ENCODE peak calls at places on chromosomes 12 and 14, in five cellular contexts. One of them, this sample, is unnamed.

GRCh38 chr12:31906581-31907286 is 52.5 kb upstream of the RESF1 start:
- DNase-seq in mucosa of descending colon: no peak
- DNase-seq in hypothalamus: no peak
- DNase-seq in Daoy: no peak
- DNase-seq in activated CD4-positive, alpha-beta T cell treated with anti-CD3 and anti-CD28 coated beads for 24 hours: no peak
- DNase-seq in this sample: peak

GRCh38 chr14:100841445-100842403 is 15.8 kb downstream of the MEG3 start:
- DNase-seq in mucosa of descending colon: no peak
- DNase-seq in hypothalamus: no peak
- DNase-seq in Daoy: no peak
- DNase-seq in activated CD4-positive, alpha-beta T cell treated with anti-CD3 and anti-CD28 coated beads for 24 hours: no peak
- DNase-seq in this sample: no peak

GRCh38 chr12:52204931-52205505 is 13.2 kb upstream of the KRT80 start:
- DNase-seq in mucosa of descending colon: peak
- DNase-seq in hypothalamus: no peak
- DNase-seq in Daoy: no peak
- DNase-seq in activated CD4-positive, alpha-beta T cell treated with anti-CD3 and anti-CD28 coated beads for 24 hours: no peak
- DNase-seq in this sample: no peak

GRCh38 chr12:59131462-59131861 is 211.2 kb upstream of the LRIG3 start:
- DNase-seq in mucosa of descending colon: no peak
- DNase-seq in hypothalamus: no peak
- DNase-seq in Daoy: no peak
- DNase-seq in activated CD4-positive, alpha-beta T cell treated with anti-CD3 and anti-CD28 coated beads for 24 hours: no peak
- DNase-seq in this sample: no peak

GRCh38 chr14:58270628-58271027 is 26.0 kb downstream of the PSMA3 start:
- DNase-seq in mucosa of descending colon: no peak
- DNase-seq in hypothalamus: no peak
- DNase-seq in Daoy: no peak
- DNase-seq in activated CD4-positive, alpha-beta T cell treated with anti-CD3 and anti-CD28 coated beads for 24 hours: no peak
- DNase-seq in this sample: no peak

GRCh38 chr14:49892301-49892635 is 614 bp upstream of the ARF6 start:
- DNase-seq in mucosa of descending colon: no peak
- DNase-seq in hypothalamus: peak
- DNase-seq in Daoy: peak
- DNase-seq in activated CD4-positive, alpha-beta T cell treated with anti-CD3 and anti-CD28 coated beads for 24 hours: peak
- DNase-seq in this sample: peak

GRCh38 chr14:92914087-92914656 is 8.8 kb upstream of the CHGA start:
- DNase-seq in mucosa of descending colon: no peak
- DNase-seq in hypothalamus: no peak
- DNase-seq in Daoy: peak
- DNase-seq in activated CD4-positive, alpha-beta T cell treated with anti-CD3 and anti-CD28 coated beads for 24 hours: peak
- DNase-seq in this sample: peak

GRCh38 chr12:71041481-71041880 is 116.3 kb downstream of the TSPAN8 start:
- DNase-seq in mucosa of descending colon: no peak
- DNase-seq in hypothalamus: no peak
- DNase-seq in Daoy: no peak
- DNase-seq in activated CD4-positive, alpha-beta T cell treated with anti-CD3 and anti-CD28 coated beads for 24 hours: no peak
- DNase-seq in this sample: no peak

GRCh38 chr12:49810159-49810459 is 18.1 kb downstream of the NCKAP5L start:
- DNase-seq in mucosa of descending colon: no peak
- DNase-seq in hypothalamus: peak
- DNase-seq in Daoy: no peak
- DNase-seq in activated CD4-positive, alpha-beta T cell treated with anti-CD3 and anti-CD28 coated beads for 24 hours: no peak
- DNase-seq in this sample: no peak

GRCh38 chr12:3135522-3136461 is 58.6 kb downstream of the TSPAN9 start:
- DNase-seq in mucosa of descending colon: no peak
- DNase-seq in hypothalamus: no peak
- DNase-seq in Daoy: peak
- DNase-seq in activated CD4-positive, alpha-beta T cell treated with anti-CD3 and anti-CD28 coated beads for 24 hours: no peak
- DNase-seq in this sample: peak

GRCh38 chr12:116455540-116456306 is 103.5 kb upstream of the MAP1LC3B2 start:
- DNase-seq in mucosa of descending colon: peak
- DNase-seq in hypothalamus: peak
- DNase-seq in Daoy: peak
- DNase-seq in activated CD4-positive, alpha-beta T cell treated with anti-CD3 and anti-CD28 coated beads for 24 hours: no peak
- DNase-seq in this sample: no peak

GRCh38 chr12:115011703-115012102 is 327.7 kb upstream of the TBX3 start:
- DNase-seq in mucosa of descending colon: no peak
- DNase-seq in hypothalamus: no peak
- DNase-seq in Daoy: no peak
- DNase-seq in activated CD4-positive, alpha-beta T cell treated with anti-CD3 and anti-CD28 coated beads for 24 hours: no peak
- DNase-seq in this sample: no peak

GRCh38 chr14:69101331-69101826 is 51.5 kb downstream of the DCAF5 start:
- DNase-seq in mucosa of descending colon: no peak
- DNase-seq in hypothalamus: no peak
- DNase-seq in Daoy: peak
- DNase-seq in activated CD4-positive, alpha-beta T cell treated with anti-CD3 and anti-CD28 coated beads for 24 hours: no peak
- DNase-seq in this sample: peak

GRCh38 chr14:56821177-56821576 is 10.9 kb upstream of the OTX2 start:
- DNase-seq in mucosa of descending colon: no peak
- DNase-seq in hypothalamus: no peak
- DNase-seq in Daoy: no peak
- DNase-seq in activated CD4-positive, alpha-beta T cell treated with anti-CD3 and anti-CD28 coated beads for 24 hours: no peak
- DNase-seq in this sample: no peak

GRCh38 chr12:53225635-53226424 is 6.2 kb downstream of the RARG start:
- DNase-seq in mucosa of descending colon: no peak
- DNase-seq in hypothalamus: no peak
- DNase-seq in Daoy: no peak
- DNase-seq in activated CD4-positive, alpha-beta T cell treated with anti-CD3 and anti-CD28 coated beads for 24 hours: no peak
- DNase-seq in this sample: no peak

GRCh38 chr14:69337984-69338383 is 60.1 kb downstream of the ERH start:
- DNase-seq in mucosa of descending colon: no peak
- DNase-seq in hypothalamus: no peak
- DNase-seq in Daoy: no peak
- DNase-seq in activated CD4-positive, alpha-beta T cell treated with anti-CD3 and anti-CD28 coated beads for 24 hours: no peak
- DNase-seq in this sample: no peak

GRCh38 chr14:104819361-104819771 is 18.5 kb downstream of the ZBTB42 start:
- DNase-seq in mucosa of descending colon: no peak
- DNase-seq in hypothalamus: no peak
- DNase-seq in Daoy: no peak
- DNase-seq in activated CD4-positive, alpha-beta T cell treated with anti-CD3 and anti-CD28 coated beads for 24 hours: no peak
- DNase-seq in this sample: no peak

GRCh38 chr14:71163050-71163841 is 256.0 kb downstream of the PCNX1 start:
- DNase-seq in mucosa of descending colon: no peak
- DNase-seq in hypothalamus: no peak
- DNase-seq in Daoy: no peak
- DNase-seq in activated CD4-positive, alpha-beta T cell treated with anti-CD3 and anti-CD28 coated beads for 24 hours: no peak
- DNase-seq in this sample: no peak

GRCh38 chr14:36647827-36648753 is 13.6 kb upstream of the PAX9 start:
- DNase-seq in mucosa of descending colon: peak
- DNase-seq in hypothalamus: no peak
- DNase-seq in Daoy: peak
- DNase-seq in activated CD4-positive, alpha-beta T cell treated with anti-CD3 and anti-CD28 coated beads for 24 hours: no peak
- DNase-seq in this sample: no peak

GRCh38 chr14:105316968-105317498 is 2.5 kb downstream of the PACS2 start:
- DNase-seq in mucosa of descending colon: no peak
- DNase-seq in hypothalamus: no peak
- DNase-seq in Daoy: no peak
- DNase-seq in activated CD4-positive, alpha-beta T cell treated with anti-CD3 and anti-CD28 coated beads for 24 hours: no peak
- DNase-seq in this sample: no peak

GRCh38 chr12:64452559-64453329 is 824 bp downstream of the TBK1 start:
- DNase-seq in mucosa of descending colon: no peak
- DNase-seq in hypothalamus: no peak
- DNase-seq in Daoy: peak
- DNase-seq in activated CD4-positive, alpha-beta T cell treated with anti-CD3 and anti-CD28 coated beads for 24 hours: no peak
- DNase-seq in this sample: peak

GRCh38 chr14:37034410-37035285 is 137.8 kb downstream of the SLC25A21 start:
- DNase-seq in mucosa of descending colon: no peak
- DNase-seq in hypothalamus: no peak
- DNase-seq in Daoy: peak
- DNase-seq in activated CD4-positive, alpha-beta T cell treated with anti-CD3 and anti-CD28 coated beads for 24 hours: no peak
- DNase-seq in this sample: no peak

GRCh38 chr12:21656931-21657335 is 709 bp downstream of the LDHB start:
- DNase-seq in mucosa of descending colon: peak
- DNase-seq in hypothalamus: peak
- DNase-seq in Daoy: peak
- DNase-seq in activated CD4-positive, alpha-beta T cell treated with anti-CD3 and anti-CD28 coated beads for 24 hours: peak
- DNase-seq in this sample: peak

GRCh38 chr12:93785262-93786010 is 108.3 kb downstream of the CRADD start:
- DNase-seq in mucosa of descending colon: no peak
- DNase-seq in hypothalamus: no peak
- DNase-seq in Daoy: peak
- DNase-seq in activated CD4-positive, alpha-beta T cell treated with anti-CD3 and anti-CD28 coated beads for 24 hours: peak
- DNase-seq in this sample: no peak

GRCh38 chr12:123111498-123112165 is 39.3 kb downstream of the PITPNM2 start:
- DNase-seq in mucosa of descending colon: no peak
- DNase-seq in hypothalamus: no peak
- DNase-seq in Daoy: peak
- DNase-seq in activated CD4-positive, alpha-beta T cell treated with anti-CD3 and anti-CD28 coated beads for 24 hours: no peak
- DNase-seq in this sample: no peak

GRCh38 chr14:95494456-95494855 is 22.0 kb downstream of the SYNE3 start:
- DNase-seq in mucosa of descending colon: no peak
- DNase-seq in hypothalamus: no peak
- DNase-seq in Daoy: no peak
- DNase-seq in activated CD4-positive, alpha-beta T cell treated with anti-CD3 and anti-CD28 coated beads for 24 hours: no peak
- DNase-seq in this sample: no peak

GRCh38 chr12:57048423-57048822 is 1.5 kb downstream of the MYO1A start:
- DNase-seq in mucosa of descending colon: peak
- DNase-seq in hypothalamus: no peak
- DNase-seq in Daoy: no peak
- DNase-seq in activated CD4-positive, alpha-beta T cell treated with anti-CD3 and anti-CD28 coated beads for 24 hours: no peak
- DNase-seq in this sample: no peak

GRCh38 chr12:120115066-120115465 is 1.5 kb downstream of the RAB35 start:
- DNase-seq in mucosa of descending colon: no peak
- DNase-seq in hypothalamus: no peak
- DNase-seq in Daoy: no peak
- DNase-seq in activated CD4-positive, alpha-beta T cell treated with anti-CD3 and anti-CD28 coated beads for 24 hours: no peak
- DNase-seq in this sample: no peak

GRCh38 chr14:65373011-65373670 is 39.4 kb upstream of the FUT8 start:
- DNase-seq in mucosa of descending colon: no peak
- DNase-seq in hypothalamus: peak
- DNase-seq in Daoy: no peak
- DNase-seq in activated CD4-positive, alpha-beta T cell treated with anti-CD3 and anti-CD28 coated beads for 24 hours: no peak
- DNase-seq in this sample: no peak